ENCODE peak calls at places on chromosome 7, in six cellular contexts. I is body of pancreas, S is upper lobe of left lung, Z is vagina, N is ovary, A is heart left ventricle. G is an unnamed sample. For H3K27me3, the result is how much of the 10 kb centered on the place peaks cover.

GRCh38 chr7:128869138-128869943 is 6.7 kb downstream of the ATP6V1F start:
- DNase-seq in I (peak), S (peak), Z (no peak), N (no peak), A (peak), G (peak)

GRCh38 chr7:158431055-158431940 is 156.3 kb downstream of the PTPRN2 start:
- DNase-seq in I (no peak), S (no peak), Z (no peak), N (no peak), A (no peak), G (no peak)

GRCh38 chr7:157009170-157009777 is 1.2 kb downstream of the MNX1 start:
- DNase-seq in I (peak), S (no peak), Z (no peak), N (no peak), A (no peak), G (peak)

GRCh38 chr7:50560865-50561351 is 4.3 kb downstream of the DDC start:
- DNase-seq in I (peak), S (no peak), Z (no peak), N (peak), A (no peak), G (no peak)

GRCh38 chr7:132526111-132526741 is 50.0 kb downstream of the PLXNA4 start:
- DNase-seq in I (no peak), S (no peak), Z (no peak), N (no peak), A (no peak), G (no peak)

GRCh38 chr7:47579458-47579857 is 2.5 kb downstream of the TNS3 start:
- DNase-seq in I (no peak), S (no peak), Z (no peak), N (no peak), A (no peak), G (no peak)

GRCh38 chr7:71613316-71613715 is 481.4 kb downstream of the GALNT17 start:
- DNase-seq in I (no peak), S (no peak), Z (no peak), N (no peak), A (no peak), G (no peak)

GRCh38 chr7:47988496-47989386 is 9.3 kb upstream of the HUS1 start:
- DNase-seq in I (no peak), S (no peak), Z (no peak), N (no peak), A (no peak), G (no peak)

GRCh38 chr7:3378390-3379120 is 77.5 kb downstream of the SDK1 start:
- DNase-seq in I (no peak), S (no peak), Z (no peak), N (no peak), A (no peak), G (no peak)

GRCh38 chr7:98213874-98214810 is 2.9 kb downstream of the BHLHA15 start:
- DNase-seq in I (peak), S (no peak), Z (no peak), N (no peak), A (no peak), G (no peak)

GRCh38 chr7:38105874-38106483 is 72.1 kb upstream of the STARD3NL start:
- DNase-seq in I (peak), S (no peak), Z (no peak), N (no peak), A (no peak), G (no peak)

GRCh38 chr7:82428186-82428961 is 15.2 kb downstream of the CACNA2D1 start:
- DNase-seq in I (no peak), S (no peak), Z (no peak), N (no peak), A (no peak), G (no peak)

GRCh38 chr7:116142850-116143249 is 67.5 kb upstream of the TES start:
- DNase-seq in I (no peak), S (no peak), Z (no peak), N (no peak), A (no peak), G (no peak)

GRCh38 chr7:45196374-45196773 is 38.8 kb downstream of the RAMP3 start:
- DNase-seq in I (no peak), S (peak), Z (no peak), N (no peak), A (no peak), G (no peak)

GRCh38 chr7:155809332-155809946 is 2.8 kb downstream of the SHH start:
- DNase-seq in I (no peak), S (peak), Z (no peak), N (no peak), A (no peak), G (no peak)

GRCh38 chr7:150428671-150429451 is 21.6 kb upstream of the GIMAP8 start:
- DNase-seq in I (peak), S (peak), Z (peak), N (no peak), A (peak), G (peak)

GRCh38 chr7:134030460-134030865 is 96.7 kb upstream of the LRGUK start:
- DNase-seq in I (no peak), S (no peak), Z (no peak), N (no peak), A (no peak), G (no peak)

GRCh38 chr7:106775552-106775936 is 89.5 kb upstream of the PIK3CG start:
- DNase-seq in I (no peak), S (no peak), Z (no peak), N (no peak), A (no peak), G (no peak)

GRCh38 chr7:27144799-27145166 is 1.3 kb upstream of the HOXA5 start:
- DNase-seq in I (no peak), S (no peak), Z (no peak), N (no peak), A (no peak), G (peak)

GRCh38 chr7:100894860-100895700 is 608 bp downstream of the ACHE start:
- DNase-seq in I (peak), S (no peak), Z (no peak), N (peak), A (peak), G (peak)

GRCh38 chr7:117010375-117011133 is 57.3 kb downstream of the ST7 start:
- DNase-seq in I (no peak), S (no peak), Z (no peak), N (no peak), A (no peak), G (no peak)

GRCh38 chr7:55515569-55516279 is 56.6 kb downstream of the VOPP1 start:
- DNase-seq in I (no peak), S (no peak), Z (no peak), N (no peak), A (no peak), G (no peak)

GRCh38 chr7:144011458-144012230 is 11.5 kb downstream of the OR6B1 start:
- DNase-seq in I (no peak), S (no peak), Z (no peak), N (no peak), A (no peak), G (no peak)

GRCh38 chr7:100374601-100375000 is 1.3 kb downstream of the PILRA start:
- DNase-seq in I (no peak), S (no peak), Z (no peak), N (no peak), A (no peak), G (no peak)

GRCh38 chr7:133431134-133431711 is 178.3 kb downstream of the EXOC4 start:
- DNase-seq in I (no peak), S (no peak), Z (no peak), N (no peak), A (no peak), G (no peak)

GRCh38 chr7:25075459-25075858 is 49.6 kb downstream of the CYCS start:
- DNase-seq in I (no peak), S (no peak), Z (no peak), N (no peak), A (no peak), G (no peak)

GRCh38 chr7:123935436-123936381 is 10.7 kb downstream of the SPAM1 start:
- DNase-seq in I (no peak), S (no peak), Z (no peak), N (no peak), A (no peak), G (no peak)

GRCh38 chr7:29035044-29035740 is 77.1 kb upstream of the TRIL start:
- DNase-seq in I (no peak), S (no peak), Z (no peak), N (no peak), A (no peak), G (no peak)
- TF ChIP-seq POLR2A in I (no peak), S (no peak), Z (no peak), N (no peak), A (no peak), G (no peak)

GRCh38 chr7:5599543-5600200 is 176.0 kb upstream of the TNRC18 start:
- DNase-seq in I (no peak), S (no peak), Z (no peak), N (no peak), A (no peak), G (no peak)
- H3K27me3 ChIP-seq in I (under half), S (under half), Z (under half), N (under half), A (under half), G (under half)

GRCh38 chr7:1423266-1423811 is 35.9 kb downstream of the MICALL2 start:
- DNase-seq in I (no peak), S (no peak), Z (no peak), N (no peak), A (no peak), G (no peak)
- TF ChIP-seq POLR2A in I (no peak), S (no peak), Z (no peak), N (no peak), A (no peak), G (no peak)

DNA sequence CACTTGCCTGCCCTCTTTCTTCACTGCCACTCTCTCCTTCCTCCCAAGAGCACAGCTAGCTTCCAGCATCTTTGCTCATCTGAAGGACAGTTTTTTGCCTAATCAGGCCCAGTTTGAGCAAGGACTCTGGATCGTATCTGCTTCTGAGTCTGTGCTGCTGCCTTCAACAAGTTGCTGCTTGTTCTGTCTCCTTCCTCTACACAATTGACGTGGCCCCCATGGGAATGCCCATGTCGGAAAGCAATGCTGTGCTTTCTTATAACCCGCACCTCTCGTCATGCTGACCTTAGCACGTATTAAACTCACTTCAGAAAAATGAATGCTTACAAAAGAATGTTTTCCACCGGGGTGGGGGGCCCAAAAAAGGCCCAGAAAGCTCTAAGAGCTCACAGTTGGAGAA is 324.7 kb upstream of the C7orf33 start:
- DNase-seq in I (no peak), S (no peak), Z (no peak), N (no peak), A (no peak), G (no peak)
- H3K27me3 ChIP-seq in I (under half), S (under half), Z (under half), N (under half), A (under half), G (under half)

DNA sequence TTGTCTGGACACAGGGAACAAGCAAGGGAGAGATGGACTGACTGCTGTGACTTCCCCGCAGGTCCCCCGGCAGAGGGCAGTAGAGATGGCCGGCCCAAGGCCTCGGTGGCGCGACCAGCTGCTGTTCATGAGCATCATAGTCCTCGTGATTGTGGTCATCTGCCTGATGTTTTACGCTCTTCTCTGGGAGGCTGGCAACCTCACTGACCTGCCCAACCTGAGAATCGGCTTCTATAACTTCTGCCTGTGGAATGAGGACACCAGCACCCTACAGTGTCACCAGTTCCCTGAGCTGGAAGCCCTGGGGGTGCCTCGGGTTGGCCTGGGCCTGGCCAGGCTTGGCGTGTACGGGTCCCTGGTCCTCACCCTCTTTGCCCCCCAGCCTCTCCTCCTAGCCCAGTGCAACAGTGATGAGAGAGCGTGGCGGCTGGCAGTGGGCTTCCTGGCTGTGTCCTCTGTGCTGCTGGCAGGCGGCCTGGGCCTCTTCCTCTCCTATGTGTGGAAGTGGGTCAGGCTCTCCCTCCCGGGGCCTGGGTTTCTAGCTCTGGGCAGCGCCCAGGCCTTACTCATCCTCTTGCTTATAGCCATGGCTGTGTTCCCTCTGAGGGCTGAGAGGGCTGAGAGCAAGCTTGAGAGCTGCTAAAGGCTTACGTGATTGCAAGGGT is 6.0 kb downstream of the CYREN start:
- DNase-seq in I (no peak), S (no peak), Z (no peak), N (no peak), A (no peak), G (no peak)
- TF ChIP-seq POLR2A in I (no peak), S (no peak), Z (no peak), N (no peak), A (no peak), G (no peak)

G was measured in transverse colon.